ENCODE peak calls at places on chromosomes 13 and 19, in four cellular contexts. Q is fibroblast of gingiva; L is uterus; Z is stimulated activated naive B cell treated with anti-CD40 and anti-IgM and Interleukin-4, amounts not matched to agents 10 μg/mL and 1 μg/mL and 100 μg/mL, for 72 hours. G is an unnamed sample.

GRCh38 chr19:44509478-44509877 is 9.2 kb upstream of the ZNF180 start:
- DNase-seq in Q (no peak), L (no peak), Z (no peak), G (no peak)

GRCh38 chr13:50766043-50766442 is 77.4 kb downstream of the DLEU7 start:
- DNase-seq in Q (no peak), L (no peak), Z (no peak), G (no peak)

GRCh38 chr13:98975822-98976261 is 2.0 kb downstream of the DOCK9 start:
- DNase-seq in Q (no peak), L (no peak), Z (no peak), G (no peak)

GRCh38 chr19:51296331-51297093 is 14.9 kb upstream of the IGLON5 start:
- DNase-seq in Q (no peak), L (no peak), Z (no peak), G (no peak)

GRCh38 chr19:15116856-15117255 is 9.7 kb downstream of the SYDE1 start:
- DNase-seq in Q (no peak), L (no peak), Z (no peak), G (no peak)

GRCh38 chr19:44749994-44750393 is 1.5 kb downstream of the BCL3 start:
- DNase-seq in Q (no peak), L (no peak), Z (no peak), G (no peak)

GRCh38 chr19:42396248-42396541 is 6.1 kb upstream of the CNFN start:
- DNase-seq in Q (no peak), L (no peak), Z (no peak), G (no peak)

GRCh38 chr19:3358919-3359849 is 7.2 kb upstream of the NFIC start:
- DNase-seq in Q (peak), L (peak), Z (peak), G (no peak)

GRCh38 chr13:110237895-110238294 is 69.1 kb downstream of the COL4A1 start:
- DNase-seq in Q (no peak), L (peak), Z (no peak), G (no peak)

GRCh38 chr13:110616103-110617101 is 1.1 kb downstream of the NAXD start:
- DNase-seq in Q (peak), L (no peak), Z (peak), G (no peak)

GRCh38 chr13:48222358-48223015 is 10.5 kb upstream of the ITM2B start:
- DNase-seq in Q (peak), L (peak), Z (no peak), G (peak)

GRCh38 chr19:47765522-47766358 is 12.8 kb upstream of the SELENOW start:
- DNase-seq in Q (peak), L (peak), Z (no peak), G (peak)

GRCh38 chr19:41233748-41234240 is 14.8 kb downstream of the AXL start:
- DNase-seq in Q (no peak), L (no peak), Z (no peak), G (no peak)

GRCh38 chr13:44854264-44855060 is 134.8 kb downstream of the NUFIP1 start:
- DNase-seq in Q (no peak), L (no peak), Z (no peak), G (no peak)

GRCh38 chr19:10104130-10104513 is 1.6 kb upstream of the ANGPTL6 start:
- DNase-seq in Q (no peak), L (no peak), Z (no peak), G (no peak)

GRCh38 chr19:2251577-2252480 is 2.7 kb downstream of the AMH start:
- DNase-seq in Q (no peak), L (no peak), Z (no peak), G (no peak)

GRCh38 chr13:24220086-24220703 is 59.7 kb downstream of the SPATA13 start:
- DNase-seq in Q (peak), L (peak), Z (peak), G (no peak)

GRCh38 chr13:113786262-113786841 is 27.3 kb downstream of the TMEM255B start:
- DNase-seq in Q (no peak), L (no peak), Z (no peak), G (no peak)

GRCh38 chr19:48444129-48444932 is 1.5 kb upstream of the GRWD1 start:
- DNase-seq in Q (no peak), L (no peak), Z (no peak), G (no peak)

GRCh38 chr19:17281391-17282304 is at the start of gene ANKLE1:
- DNase-seq in Q (no peak), L (no peak), Z (peak), G (no peak)

GRCh38 chr13:19713186-19713965 is 69.4 kb downstream of the PSPC1 start:
- DNase-seq in Q (peak), L (no peak), Z (no peak), G (no peak)

GRCh38 chr19:48969276-48970138 is 4.4 kb downstream of the FTL start:
- DNase-seq in Q (peak), L (no peak), Z (no peak), G (no peak)

GRCh38 chr13:98577823-98578285 is 947 bp upstream of the STK24 start:
- DNase-seq in Q (no peak), L (no peak), Z (no peak), G (no peak)

GRCh38 chr13:27783111-27783510 is 9.2 kb upstream of the GSX1 start:
- DNase-seq in Q (no peak), L (no peak), Z (no peak), G (no peak)

GRCh38 chr19:18023596-18024212 is 15.7 kb downstream of the ARRDC2 start:
- DNase-seq in Q (peak), L (peak), Z (peak), G (peak)

GRCh38 chr19:51158474-51159129 is 16.5 kb downstream of the SIGLEC7 start:
- DNase-seq in Q (no peak), L (no peak), Z (peak), G (no peak)

GRCh38 chr19:9565900-9566705 is 18.2 kb downstream of the ZNF121 start:
- DNase-seq in Q (peak), L (no peak), Z (no peak), G (no peak)

GRCh38 chr19:572891-573825 is 762 bp downstream of the BSG start:
- DNase-seq in Q (peak), L (peak), Z (no peak), G (no peak)

GRCh38 chr13:33611016-33611805 is 206.7 kb upstream of the RFC3 start:
- DNase-seq in Q (peak), L (peak), Z (no peak), G (peak)

GRCh38 chr19:39083599-39083982 is 577 bp upstream of the ACP7 start:
- DNase-seq in Q (no peak), L (no peak), Z (no peak), G (no peak)

GRCh38 chr19:15286688-15287355 is 45.5 kb downstream of the BRD4 start:
- DNase-seq in Q (no peak), L (no peak), Z (no peak), G (no peak)

GRCh38 chr19:37966211-37967072 is 59.4 kb downstream of the SIPA1L3 start:
- DNase-seq in Q (no peak), L (no peak), Z (no peak), G (no peak)

GRCh38 chr19:42175952-42176648 is 41.4 kb downstream of the DEDD2 start:
- DNase-seq in Q (no peak), L (no peak), Z (no peak), G (no peak)

GRCh38 chr13:107799001-107799400 is 416.3 kb downstream of the LIG4 start:
- DNase-seq in Q (no peak), L (no peak), Z (no peak), G (no peak)

GRCh38 chr13:90717451-90717936 is 630.0 kb upstream of the MIR17HG start:
- DNase-seq in Q (peak), L (no peak), Z (no peak), G (no peak)

GRCh38 chr13:76815344-76815743 is 70.9 kb downstream of the KCTD12 start:
- DNase-seq in Q (no peak), L (no peak), Z (no peak), G (no peak)

GRCh38 chr13:46006688-46007452 is 45.7 kb downstream of the ZC3H13 start:
- DNase-seq in Q (peak), L (no peak), Z (no peak), G (no peak)

G was measured in tibial nerve.